ENCODE peak calls at places on chromosomes 13 and 19, in four cellular contexts. H is amygdala, Z is mammary epithelial cell, E is iris pigment epithelial cell. G is an unnamed sample.

GRCh38 chr13:51435002-51435578 is 17.7 kb downstream of the INTS6 start:
- DNase-seq in Z (no peak), E (peak), H (no peak), G (no peak)

GRCh38 chr19:1882089-1882785 is 3.1 kb downstream of the ABHD17A start:
- DNase-seq in H (no peak), Z (no peak), E (no peak), G (peak)

GRCh38 chr19:33376931-33377557 is 3.5 kb downstream of the CEBPG start:
- DNase-seq in H (no peak), Z (peak), E (no peak), G (no peak)

GRCh38 chr19:1884291-1884718 is 991 bp downstream of the ABHD17A start:
- DNase-seq in Z (no peak), H (no peak), E (no peak), G (no peak)

GRCh38 chr19:27794444-27795042 is 1418.4 kb downstream of the UQCRFS1 start:
- DNase-seq in Z (peak), H (no peak), E (peak), G (no peak)

GRCh38 chr19:13880059-13880672 is 3.2 kb downstream of the NANOS3 start:
- DNase-seq in E (peak), H (peak), Z (peak), G (peak)

GRCh38 chr19:3537438-3538240 is 1.3 kb upstream of the TEKTIP1 start:
- DNase-seq in Z (no peak), E (no peak), H (no peak), G (no peak)

GRCh38 chr13:99320693-99321481 is 13.7 kb upstream of the GPR183 start:
- DNase-seq in E (peak), Z (peak), H (no peak), G (peak)

GRCh38 chr13:32468502-32469147 is 40.7 kb upstream of the N4BP2L1 start:
- DNase-seq in E (no peak), H (no peak), Z (no peak), G (no peak)

GRCh38 chr19:56132316-56132822 is 8.7 kb upstream of the ZNF444 start:
- DNase-seq in Z (no peak), E (peak), H (no peak), G (no peak)

GRCh38 chr13:58048670-58049069 is 417.1 kb downstream of the PCDH17 start:
- DNase-seq in E (no peak), Z (no peak), H (no peak), G (no peak)

GRCh38 chr13:113900646-113901045 is 36.8 kb upstream of the GAS6 start:
- DNase-seq in H (no peak), Z (no peak), E (no peak), G (no peak)

GRCh38 chr13:24741016-24741662 is 22.8 kb upstream of the RNF17 start:
- DNase-seq in Z (no peak), E (peak), H (no peak), G (no peak)

GRCh38 chr19:46192990-46193650 is 36.4 kb upstream of the IGFL1 start:
- DNase-seq in E (peak), H (no peak), Z (peak), G (no peak)

GRCh38 chr19:45972081-45972943 is 1.4 kb downstream of the NOVA2 start:
- DNase-seq in H (no peak), E (no peak), Z (no peak), G (no peak)

GRCh38 chr19:45508931-45509691 is 1.8 kb downstream of the VASP start:
- DNase-seq in H (no peak), Z (no peak), E (peak), G (no peak)

GRCh38 chr13:60411983-60412382 is 15.0 kb downstream of the TDRD3 start:
- DNase-seq in E (peak), H (no peak), Z (no peak), G (no peak)

GRCh38 chr13:22927008-22927393 is 253.8 kb upstream of the SGCG start:
- DNase-seq in E (no peak), Z (no peak), H (no peak), G (no peak)

GRCh38 chr13:40963927-40964326 is 55.2 kb downstream of the ELF1 start:
- DNase-seq in E (peak), Z (peak), H (no peak), G (no peak)

GRCh38 chr19:38514812-38515633 is 81.5 kb downstream of the RYR1 start:
- DNase-seq in Z (peak), H (peak), E (peak), G (peak)

GRCh38 chr13:76696370-76696769 is 189.8 kb downstream of the KCTD12 start:
- DNase-seq in H (no peak), E (peak), Z (no peak), G (no peak)

GRCh38 chr13:63297162-63297561 is 1881.5 kb upstream of the PCDH20 start:
- DNase-seq in E (no peak), Z (no peak), H (no peak), G (no peak)

GRCh38 chr13:98974053-98974452 is 3.8 kb downstream of the DOCK9 start:
- DNase-seq in H (no peak), Z (no peak), E (no peak), G (no peak)

GRCh38 chr19:52217576-52217975 is 27.7 kb downstream of the PPP2R1A start:
- DNase-seq in E (no peak), H (no peak), Z (peak), G (no peak)

GRCh38 chr13:87280139-87280538 is 391.0 kb upstream of the SLITRK5 start:
- DNase-seq in Z (no peak), H (no peak), E (peak), G (no peak)

GRCh38 chr13:72194531-72194930 is 327.5 kb upstream of the DACH1 start:
- DNase-seq in H (no peak), Z (peak), E (peak), G (no peak)

GRCh38 chr19:30757836-30758617 is 385.8 kb downstream of the ZNF536 start:
- DNase-seq in Z (no peak), H (no peak), E (no peak), G (no peak)

GRCh38 chr13:40993119-40993518 is 26.0 kb downstream of the ELF1 start:
- DNase-seq in Z (no peak), E (no peak), H (no peak), G (no peak)

GRCh38 chr19:898663-899062 is 5.4 kb downstream of the RNU6-9 start:
- DNase-seq in H (no peak), Z (no peak), E (no peak), G (no peak)

GRCh38 chr19:20247016-20247683 is 80.1 kb downstream of the ZNF486 start:
- DNase-seq in H (peak), E (peak), Z (peak), G (peak)

GRCh38 chr19:39890755-39891551 is 43.5 kb downstream of the FCGBP start:
- DNase-seq in H (no peak), Z (no peak), E (no peak), G (no peak)

G was measured in effector CD4-positive, alpha-beta T cell.